ENCODE peak calls at places on chromosome 15, in seven cellular contexts. S is AML-193; V is NCI-H2107; G is HFFc6; R is stimulated activated naive CD8-positive, alpha-beta T cell treated with anti-CD3 and anti-CD28 coated beads, Interleukin-15, amount 100 ng/mL, for 72 hours; F is H4; J is fibroblast of the aortic adventitia. W is an unnamed sample.

GRCh38 chr15:39504812-39505211 is 76.1 kb upstream of the THBS1 start:
- DNase-seq in S (no peak), V (no peak), G (peak; percentile 76), R (no peak), F (peak; percentile 29), J (peak; percentile 94), W (no peak)

GRCh38 chr15:64599716-64600115 is 139.3 kb downstream of the ZNF609 start:
- DNase-seq in S (no peak), V (no peak), G (peak; percentile 30), R (no peak), F (peak; percentile 19), J (peak; percentile 70), W (no peak)

GRCh38 chr15:69718916-69719315 is 266.3 kb downstream of the RPLP1 start:
- DNase-seq in S (peak; percentile 91), V (no peak), G (no peak), R (no peak), F (no peak), J (no peak), W (no peak)

GRCh38 chr15:92077353-92078080 is 224.0 kb downstream of the SLCO3A1 start:
- DNase-seq in S (peak; percentile 44), V (peak; percentile 58), G (peak; percentile 50), R (peak; percentile 60), F (peak; percentile 76), J (peak; percentile 74), W (peak; percentile 55)

GRCh38 chr15:45921376-45921775 is 286.5 kb downstream of the SQOR start:
- DNase-seq in S (no peak), V (no peak), G (no peak), R (no peak), F (no peak), J (no peak), W (no peak)

GRCh38 chr15:58551764-58552504 is 120.1 kb downstream of the LIPC start:
- DNase-seq in S (no peak), V (no peak), G (peak; percentile 90), R (no peak), F (peak; percentile 92), J (peak; percentile 96), W (peak; percentile 12)

GRCh38 chr15:64911317-64912186 is at the start of gene ANKDD1A:
- DNase-seq in S (no peak), V (no peak), G (no peak), R (peak; percentile 38), F (no peak), J (peak; percentile 28), W (peak; percentile 67)

GRCh38 chr15:55403531-55403930 is 4.6 kb downstream of the CCPG1 start:
- DNase-seq in S (peak; percentile 97), V (no peak), G (peak; percentile 1), R (no peak), F (peak; percentile 76), J (peak; percentile 85), W (no peak)

GRCh38 chr15:73368301-73369072 is at the start of gene HCN4:
- DNase-seq in S (no peak), V (no peak), G (no peak), R (no peak), F (no peak), J (no peak), W (no peak)

GRCh38 chr15:37134699-37135131 is 34.4 kb upstream of the MEIS2 start:
- DNase-seq in S (peak; percentile 9), V (peak; percentile 5), G (peak; percentile 41), R (no peak), F (peak; percentile 29), J (peak; percentile 73), W (no peak)

GRCh38 chr15:76991048-76991447 is 3.9 kb upstream of the PSTPIP1 start:
- DNase-seq in S (no peak), V (no peak), G (no peak), R (no peak), F (no peak), J (no peak), W (no peak)

GRCh38 chr15:38260077-38260476 is 7.4 kb downstream of the SPRED1 start:
- DNase-seq in S (no peak), V (no peak), G (peak; percentile 42), R (no peak), F (no peak), J (no peak), W (no peak)

GRCh38 chr15:65085207-65085753 is 8.7 kb downstream of the KBTBD13 start:
- DNase-seq in S (no peak), V (no peak), G (no peak), R (no peak), F (no peak), J (no peak), W (no peak)

GRCh38 chr15:94286581-94286980 is 55.2 kb downstream of the MCTP2 start:
- DNase-seq in S (no peak), V (no peak), G (no peak), R (no peak), F (no peak), J (no peak), W (no peak)

GRCh38 chr15:40006646-40007045 is 32.3 kb downstream of the SRP14 start:
- DNase-seq in S (no peak), V (no peak), G (peak; percentile 71), R (no peak), F (no peak), J (no peak), W (no peak)

GRCh38 chr15:95932676-95933075 is 397.8 kb upstream of the NR2F2 start:
- DNase-seq in S (no peak), V (no peak), G (peak; percentile 88), R (no peak), F (peak; percentile 6), J (no peak), W (no peak)

GRCh38 chr15:66907826-66908502 is 157.4 kb upstream of the SMAD3 start:
- DNase-seq in S (peak; percentile 92), V (no peak), G (no peak), R (no peak), F (no peak), J (peak; percentile 58), W (no peak)

GRCh38 chr15:99403597-99403996 is 152.3 kb downstream of the LRRC28 start:
- DNase-seq in S (no peak), V (no peak), G (no peak), R (no peak), F (no peak), J (no peak), W (no peak)

GRCh38 chr15:68699881-68700394 is 120.8 kb downstream of the ANP32A start:
- DNase-seq in S (no peak), V (no peak), G (no peak), R (no peak), F (no peak), J (no peak), W (no peak)

GRCh38 chr15:31202953-31203352 is 101.4 kb upstream of the TRPM1 start:
- DNase-seq in S (no peak), V (no peak), G (no peak), R (no peak), F (no peak), J (no peak), W (no peak)

GRCh38 chr15:79724312-79724711 is 172.5 kb downstream of the MTHFS start:
- DNase-seq in S (no peak), V (no peak), G (peak; percentile 25), R (no peak), F (no peak), J (peak; percentile 71), W (no peak)

GRCh38 chr15:96360581-96361308 is 30.2 kb downstream of the NR2F2 start:
- DNase-seq in S (no peak), V (no peak), G (no peak), R (no peak), F (no peak), J (no peak), W (no peak)

GRCh38 chr15:60223161-60223560 is 174.6 kb downstream of the ANXA2 start:
- DNase-seq in S (no peak), V (no peak), G (no peak), R (no peak), F (no peak), J (no peak), W (no peak)

GRCh38 chr15:79209116-79209515 is 73.4 kb upstream of the ANKRD34C start:
- DNase-seq in S (no peak), V (no peak), G (no peak), R (no peak), F (no peak), J (no peak), W (no peak)

GRCh38 chr15:84598993-84599392 is 1.8 kb upstream of the ZSCAN2 start:
- DNase-seq in S (peak; percentile 70), V (no peak), G (peak; percentile 53), R (peak; percentile 19), F (peak; percentile 25), J (peak; percentile 68), W (peak; percentile 27)

GRCh38 chr15:67107014-67107812 is 41.8 kb downstream of the SMAD3 start:
- DNase-seq in S (no peak), V (no peak), G (peak; percentile 98), R (no peak), F (peak; percentile 99), J (peak; percentile 98), W (no peak)

GRCh38 chr15:52056496-52056895 is 37.5 kb downstream of the MAPK6 start:
- DNase-seq in S (no peak), V (no peak), G (no peak), R (no peak), F (no peak), J (no peak), W (no peak)

GRCh38 chr15:47618216-47618615 is 99.1 kb upstream of the SEMA6D start:
- DNase-seq in S (no peak), V (no peak), G (no peak), R (no peak), F (no peak), J (no peak), W (no peak)

GRCh38 chr15:57476533-57476975 is 100.2 kb downstream of the CGNL1 start:
- DNase-seq in S (no peak), V (no peak), G (peak; percentile 53), R (no peak), F (peak; percentile 18), J (peak; percentile 71), W (no peak)

W was measured in T-helper 2 cell treated with Interferon-gamma antibody and Interleukin-4, amounts not matched to agents 5 μg/mL and 100 μg/mL, for 36 hours.